ENCODE peak calls at places on chromosomes 16 and 17, in ten cellular contexts. One of them, this sample, is unnamed.

GRCh38 chr17:50638851-50639767 is 4.4 kb downstream of the ABCC3 start:
- DNase-seq in H1: no peak
- DNase-seq in right lobe of liver: peak; percentile 91
- DNase-seq in Peyer's patch: peak; percentile 94
- DNase-seq in esophagus squamous epithelium: peak; percentile 21
- DNase-seq in A549: peak; percentile 100
- DNase-seq in H54: peak; percentile 97
- DNase-seq in adrenal gland: peak; percentile 93
- DNase-seq in HCT116: peak; percentile 99
- DNase-seq in thyroid gland: peak; percentile 100
- DNase-seq in this sample: peak; percentile 99

GRCh38 chr17:78780335-78780734 is 1.7 kb downstream of the CYTH1 start:
- DNase-seq in H1: no peak
- DNase-seq in right lobe of liver: no peak
- DNase-seq in Peyer's patch: peak; percentile 49
- DNase-seq in esophagus squamous epithelium: no peak
- DNase-seq in A549: no peak
- DNase-seq in H54: no peak
- DNase-seq in adrenal gland: no peak
- DNase-seq in HCT116: no peak
- DNase-seq in thyroid gland: peak; percentile 52
- DNase-seq in this sample: no peak

GRCh38 chr17:31112001-31112661 is 17.4 kb downstream of the NF1 start:
- DNase-seq in H1: no peak
- DNase-seq in right lobe of liver: no peak
- DNase-seq in Peyer's patch: no peak
- DNase-seq in esophagus squamous epithelium: no peak
- DNase-seq in A549: no peak
- DNase-seq in H54: no peak
- DNase-seq in adrenal gland: no peak
- DNase-seq in HCT116: no peak
- DNase-seq in thyroid gland: no peak
- DNase-seq in this sample: no peak

GRCh38 chr17:19386974-19387920 is at the start of gene MFAP4:
- DNase-seq in H1: peak; percentile 66
- DNase-seq in right lobe of liver: peak; percentile 23
- DNase-seq in Peyer's patch: peak; percentile 62
- DNase-seq in esophagus squamous epithelium: no peak
- DNase-seq in A549: no peak
- DNase-seq in H54: no peak
- DNase-seq in adrenal gland: no peak
- DNase-seq in HCT116: no peak
- DNase-seq in thyroid gland: peak; percentile 68
- DNase-seq in this sample: no peak

GRCh38 chr17:44314869-44315661 is 6.7 kb downstream of the RUNDC3A start:
- DNase-seq in H1: peak; percentile 81
- DNase-seq in right lobe of liver: no peak
- DNase-seq in Peyer's patch: no peak
- DNase-seq in esophagus squamous epithelium: no peak
- DNase-seq in A549: peak; percentile 73
- DNase-seq in H54: no peak
- DNase-seq in adrenal gland: no peak
- DNase-seq in HCT116: no peak
- DNase-seq in thyroid gland: peak; percentile 72
- DNase-seq in this sample: peak; percentile 40

GRCh38 chr16:71185366-71185765 is 45.2 kb downstream of the HYDIN start:
- DNase-seq in H1: no peak
- DNase-seq in right lobe of liver: no peak
- DNase-seq in Peyer's patch: no peak
- DNase-seq in esophagus squamous epithelium: no peak
- DNase-seq in A549: no peak
- DNase-seq in H54: no peak
- DNase-seq in adrenal gland: no peak
- DNase-seq in HCT116: no peak
- DNase-seq in thyroid gland: no peak
- DNase-seq in this sample: no peak

GRCh38 chr16:56257666-56258359 is 66.5 kb downstream of the GNAO1 start:
- DNase-seq in H1: no peak
- DNase-seq in right lobe of liver: no peak
- DNase-seq in Peyer's patch: no peak
- DNase-seq in esophagus squamous epithelium: no peak
- DNase-seq in A549: no peak
- DNase-seq in H54: no peak
- DNase-seq in adrenal gland: no peak
- DNase-seq in HCT116: no peak
- DNase-seq in thyroid gland: peak; percentile 18
- DNase-seq in this sample: no peak

GRCh38 chr17:77286641-77287431 is 146.1 kb downstream of the SEC14L1 start:
- DNase-seq in H1: no peak
- DNase-seq in right lobe of liver: peak; percentile 92
- DNase-seq in Peyer's patch: peak; percentile 85
- DNase-seq in esophagus squamous epithelium: no peak
- DNase-seq in A549: peak; percentile 99
- DNase-seq in H54: peak; percentile 91
- DNase-seq in adrenal gland: peak; percentile 78
- DNase-seq in HCT116: peak; percentile 73
- DNase-seq in thyroid gland: peak; percentile 95
- DNase-seq in this sample: peak; percentile 88

GRCh38 chr17:55312852-55313251 is 48.1 kb downstream of the HLF start:
- DNase-seq in H1: no peak
- DNase-seq in right lobe of liver: no peak
- DNase-seq in Peyer's patch: no peak
- DNase-seq in esophagus squamous epithelium: no peak
- DNase-seq in A549: no peak
- DNase-seq in H54: no peak
- DNase-seq in adrenal gland: no peak
- DNase-seq in HCT116: no peak
- DNase-seq in thyroid gland: no peak
- DNase-seq in this sample: no peak

GRCh38 chr17:16911141-16911937 is 60.6 kb downstream of the TNFRSF13B start:
- DNase-seq in H1: peak; percentile 20
- DNase-seq in right lobe of liver: no peak
- DNase-seq in Peyer's patch: peak; percentile 44
- DNase-seq in esophagus squamous epithelium: no peak
- DNase-seq in A549: no peak
- DNase-seq in H54: no peak
- DNase-seq in adrenal gland: no peak
- DNase-seq in HCT116: no peak
- DNase-seq in thyroid gland: peak; percentile 84
- DNase-seq in this sample: peak; percentile 18

DNA sequence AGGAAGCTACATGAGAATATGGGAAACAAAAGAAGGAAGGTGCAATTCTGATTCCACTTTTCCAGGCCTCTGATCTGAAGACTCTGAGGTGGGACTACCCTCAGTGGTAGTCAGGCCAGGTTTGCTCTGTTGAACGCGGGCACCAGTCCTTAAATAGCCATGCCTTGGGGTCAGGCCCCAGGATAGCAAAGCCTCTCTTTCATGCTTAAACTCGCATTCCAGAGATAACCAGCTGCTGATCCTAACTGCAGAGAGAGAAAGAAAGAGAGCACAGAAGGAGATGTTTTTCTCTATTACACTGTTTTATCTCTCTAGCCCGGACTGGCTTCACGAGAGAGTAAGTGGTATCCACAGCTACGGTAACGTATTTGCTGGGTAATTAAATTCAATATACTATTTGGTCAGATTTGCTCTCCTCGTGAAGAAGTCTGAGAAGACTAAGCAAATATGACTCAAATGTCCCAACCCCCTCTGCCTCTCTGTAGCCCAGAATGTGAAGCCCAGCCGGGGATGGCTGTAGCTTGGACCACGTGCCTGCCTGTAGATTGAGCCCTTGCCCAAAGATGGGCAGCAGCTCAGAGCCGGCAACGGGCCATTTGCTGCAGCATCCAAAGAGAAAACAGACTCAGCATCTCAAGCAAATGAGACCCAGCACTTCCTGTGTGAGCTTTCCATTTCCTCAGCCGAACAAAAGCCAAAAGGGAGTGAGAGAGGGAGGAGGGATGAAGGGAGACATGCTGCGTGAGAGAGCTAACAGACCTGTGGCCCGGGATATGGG is 122.2 kb downstream of the SMG6 start:
- DNase-seq in H1: no peak
- DNase-seq in right lobe of liver: peak; percentile 35
- DNase-seq in Peyer's patch: no peak
- DNase-seq in esophagus squamous epithelium: no peak
- DNase-seq in A549: no peak
- DNase-seq in H54: no peak
- DNase-seq in adrenal gland: peak; percentile 58
- DNase-seq in HCT116: no peak
- DNase-seq in thyroid gland: no peak
- DNase-seq in this sample: no peak
- TF ChIP-seq POLR2A in H1: no peak
- TF ChIP-seq POLR2A in right lobe of liver: no peak
- TF ChIP-seq POLR2A in Peyer's patch: no peak
- TF ChIP-seq POLR2A in esophagus squamous epithelium: no peak
- TF ChIP-seq POLR2A in A549: no peak
- TF ChIP-seq POLR2A in H54: no peak
- TF ChIP-seq POLR2A in adrenal gland: no peak
- TF ChIP-seq POLR2A in HCT116: no peak
- TF ChIP-seq POLR2A in thyroid gland: no peak
- TF ChIP-seq POLR2A in this sample: no peak

GRCh38 chr16:4694664-4695451 is 1.5 kb downstream of the NUDT16L1 start:
- DNase-seq in H1: no peak
- DNase-seq in right lobe of liver: peak; percentile 37
- DNase-seq in Peyer's patch: peak; percentile 50
- DNase-seq in esophagus squamous epithelium: no peak
- DNase-seq in A549: no peak
- DNase-seq in H54: no peak
- DNase-seq in adrenal gland: peak; percentile 46
- DNase-seq in HCT116: no peak
- DNase-seq in thyroid gland: no peak
- DNase-seq in this sample: no peak
- TF ChIP-seq POLR2A in H1: peak; percentile 8
- TF ChIP-seq POLR2A in right lobe of liver: no peak
- TF ChIP-seq POLR2A in Peyer's patch: no peak
- TF ChIP-seq POLR2A in esophagus squamous epithelium: no peak
- TF ChIP-seq POLR2A in A549: no peak
- TF ChIP-seq POLR2A in H54: no peak
- TF ChIP-seq POLR2A in adrenal gland: no peak
- TF ChIP-seq POLR2A in HCT116: no peak
- TF ChIP-seq POLR2A in thyroid gland: no peak
- TF ChIP-seq POLR2A in this sample: no peak

DNA sequence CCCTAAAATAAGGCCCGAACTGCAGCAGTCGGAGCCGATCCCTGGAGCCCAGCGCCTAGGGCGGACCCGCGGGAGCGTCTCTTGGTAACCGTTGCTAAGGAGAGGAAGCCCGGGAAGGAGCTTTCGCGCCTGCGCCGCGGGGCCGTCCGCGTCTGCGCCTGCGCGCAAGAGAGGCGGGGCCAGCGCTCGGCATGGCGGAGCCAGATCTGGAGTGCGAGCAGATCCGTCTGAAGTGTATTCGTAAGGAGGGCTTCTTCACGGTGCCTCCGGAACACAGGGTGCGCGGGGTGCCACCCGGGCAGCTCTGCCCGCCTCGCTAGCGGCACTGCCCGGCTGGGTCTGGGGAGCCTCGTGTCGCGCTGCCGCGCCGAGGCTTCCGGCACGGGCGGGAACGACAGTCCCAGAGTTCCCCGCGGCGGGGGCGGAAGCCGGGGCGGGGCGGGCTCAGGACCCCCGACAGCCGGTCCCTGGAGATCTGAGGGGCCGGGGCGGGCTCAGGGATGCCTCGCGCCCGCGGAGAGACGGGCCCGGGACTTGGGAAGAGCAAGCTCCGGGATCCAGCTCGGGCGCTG is at the start of gene CDK10:
- DNase-seq in H1: peak; percentile 99
- DNase-seq in right lobe of liver: peak; percentile 89
- DNase-seq in Peyer's patch: peak; percentile 95
- DNase-seq in esophagus squamous epithelium: no peak
- DNase-seq in A549: peak; percentile 89
- DNase-seq in H54: peak; percentile 96
- DNase-seq in adrenal gland: peak; percentile 94
- DNase-seq in HCT116: peak; percentile 84
- DNase-seq in thyroid gland: peak; percentile 91
- DNase-seq in this sample: peak; percentile 95
- TF ChIP-seq POLR2A in H1: peak; percentile 85
- TF ChIP-seq POLR2A in right lobe of liver: peak; percentile 63
- TF ChIP-seq POLR2A in Peyer's patch: peak; percentile 80
- TF ChIP-seq POLR2A in esophagus squamous epithelium: peak; percentile 59
- TF ChIP-seq POLR2A in A549: peak; percentile 93
- TF ChIP-seq POLR2A in H54: peak; percentile 84
- TF ChIP-seq POLR2A in adrenal gland: peak; percentile 54
- TF ChIP-seq POLR2A in HCT116: peak; percentile 78
- TF ChIP-seq POLR2A in thyroid gland: peak; percentile 89
- TF ChIP-seq POLR2A in this sample: no peak

GRCh38 chr16:25106567-25107465 is 4.7 kb upstream of the LCMT1 start:
- DNase-seq in H1: peak; percentile 96
- DNase-seq in right lobe of liver: peak; percentile 97
- DNase-seq in Peyer's patch: peak; percentile 97
- DNase-seq in esophagus squamous epithelium: peak; percentile 47
- DNase-seq in A549: peak; percentile 90
- DNase-seq in H54: peak; percentile 52
- DNase-seq in adrenal gland: peak; percentile 96
- DNase-seq in HCT116: peak; percentile 79
- DNase-seq in thyroid gland: peak; percentile 98
- DNase-seq in this sample: peak; percentile 97
- TF ChIP-seq POLR2A in H1: peak; percentile 91
- TF ChIP-seq POLR2A in right lobe of liver: peak; percentile 82
- TF ChIP-seq POLR2A in Peyer's patch: peak; percentile 86
- TF ChIP-seq POLR2A in esophagus squamous epithelium: peak; percentile 62
- TF ChIP-seq POLR2A in A549: peak; percentile 90
- TF ChIP-seq POLR2A in H54: peak; percentile 78
- TF ChIP-seq POLR2A in adrenal gland: peak; percentile 70
- TF ChIP-seq POLR2A in HCT116: peak; percentile 74
- TF ChIP-seq POLR2A in thyroid gland: peak; percentile 80
- TF ChIP-seq POLR2A in this sample: no peak

GRCh38 chr17:62722625-62723024 is 85.5 kb downstream of the MARCHF10 start:
- DNase-seq in H1: no peak
- DNase-seq in right lobe of liver: no peak
- DNase-seq in Peyer's patch: no peak
- DNase-seq in esophagus squamous epithelium: no peak
- DNase-seq in A549: no peak
- DNase-seq in H54: no peak
- DNase-seq in adrenal gland: no peak
- DNase-seq in HCT116: no peak
- DNase-seq in thyroid gland: no peak
- DNase-seq in this sample: no peak

GRCh38 chr17:62720126-62720850 is 87.8 kb downstream of the MARCHF10 start:
- DNase-seq in H1: no peak
- DNase-seq in right lobe of liver: no peak
- DNase-seq in Peyer's patch: no peak
- DNase-seq in esophagus squamous epithelium: no peak
- DNase-seq in A549: peak; percentile 55
- DNase-seq in H54: no peak
- DNase-seq in adrenal gland: no peak
- DNase-seq in HCT116: no peak
- DNase-seq in thyroid gland: no peak
- DNase-seq in this sample: no peak

GRCh38 chr17:62725791-62726249 is 82.3 kb downstream of the MARCHF10 start:
- DNase-seq in H1: no peak
- DNase-seq in right lobe of liver: no peak
- DNase-seq in Peyer's patch: peak; percentile 17
- DNase-seq in esophagus squamous epithelium: no peak
- DNase-seq in A549: no peak
- DNase-seq in H54: no peak
- DNase-seq in adrenal gland: no peak
- DNase-seq in HCT116: no peak
- DNase-seq in thyroid gland: no peak
- DNase-seq in this sample: no peak

GRCh38 chr17:62724398-62725146 is 83.5 kb downstream of the MARCHF10 start:
- DNase-seq in H1: no peak
- DNase-seq in right lobe of liver: no peak
- DNase-seq in Peyer's patch: peak; percentile 74
- DNase-seq in esophagus squamous epithelium: no peak
- DNase-seq in A549: no peak
- DNase-seq in H54: no peak
- DNase-seq in adrenal gland: no peak
- DNase-seq in HCT116: no peak
- DNase-seq in thyroid gland: no peak
- DNase-seq in this sample: no peak

GRCh38 chr17:62723842-62724241 is 84.3 kb downstream of the MARCHF10 start:
- DNase-seq in H1: no peak
- DNase-seq in right lobe of liver: no peak
- DNase-seq in Peyer's patch: peak; percentile 14
- DNase-seq in esophagus squamous epithelium: no peak
- DNase-seq in A549: no peak
- DNase-seq in H54: no peak
- DNase-seq in adrenal gland: no peak
- DNase-seq in HCT116: no peak
- DNase-seq in thyroid gland: no peak
- DNase-seq in this sample: no peak
- TF ChIP-seq POLR2A in H1: no peak
- TF ChIP-seq POLR2A in right lobe of liver: no peak
- TF ChIP-seq POLR2A in Peyer's patch: no peak
- TF ChIP-seq POLR2A in esophagus squamous epithelium: no peak
- TF ChIP-seq POLR2A in A549: no peak
- TF ChIP-seq POLR2A in H54: no peak
- TF ChIP-seq POLR2A in adrenal gland: no peak
- TF ChIP-seq POLR2A in HCT116: no peak
- TF ChIP-seq POLR2A in thyroid gland: no peak
- TF ChIP-seq POLR2A in this sample: no peak

This sample was measured in stomach.